ENCODE peak calls at places on chromosomes 3 and 15, in nine cellular contexts. One of them, this sample, is unnamed.
A peak's percentile ranks its signal among the peaks of the same experiment; 100 is the strongest.

GRCh38 chr15:79370716-79371115 is 59.8 kb downstream of the TMED3 start:
- DNase-seq in cardiac fibroblast: peak; percentile 37
- DNase-seq in DND-41: no peak
- DNase-seq in stomach: no peak
- DNase-seq in left ventricle myocardium inferior: no peak
- DNase-seq in HFF-Myc: no peak
- DNase-seq in HepG2: no peak
- DNase-seq in right cardiac atrium: no peak
- DNase-seq in endothelial cell of umbilical vein: no peak
- DNase-seq in this sample: peak; percentile 79

GRCh38 chr3:114480442-114480841 is 186.6 kb downstream of the TIGIT start:
- DNase-seq in cardiac fibroblast: peak; percentile 69
- DNase-seq in DND-41: no peak
- DNase-seq in stomach: no peak
- DNase-seq in left ventricle myocardium inferior: no peak
- DNase-seq in HFF-Myc: no peak
- DNase-seq in HepG2: peak; percentile 40
- DNase-seq in right cardiac atrium: no peak
- DNase-seq in endothelial cell of umbilical vein: no peak
- DNase-seq in this sample: no peak

GRCh38 chr3:55333041-55333440 is 154.1 kb downstream of the WNT5A start:
- DNase-seq in cardiac fibroblast: no peak
- DNase-seq in DND-41: no peak
- DNase-seq in stomach: no peak
- DNase-seq in left ventricle myocardium inferior: no peak
- DNase-seq in HFF-Myc: no peak
- DNase-seq in HepG2: no peak
- DNase-seq in right cardiac atrium: no peak
- DNase-seq in endothelial cell of umbilical vein: no peak
- DNase-seq in this sample: no peak

GRCh38 chr15:40338041-40338657 is 2.6 kb downstream of the CCDC9B start:
- DNase-seq in cardiac fibroblast: peak; percentile 79
- DNase-seq in DND-41: peak; percentile 85
- DNase-seq in stomach: peak; percentile 74
- DNase-seq in left ventricle myocardium inferior: peak; percentile 79
- DNase-seq in HFF-Myc: no peak
- DNase-seq in HepG2: peak; percentile 58
- DNase-seq in right cardiac atrium: peak; percentile 82
- DNase-seq in endothelial cell of umbilical vein: peak; percentile 75
- DNase-seq in this sample: peak; percentile 73

GRCh38 chr15:77181305-77182074 is 110.6 kb upstream of the TSPAN3 start:
- DNase-seq in cardiac fibroblast: no peak
- DNase-seq in DND-41: no peak
- DNase-seq in stomach: no peak
- DNase-seq in left ventricle myocardium inferior: no peak
- DNase-seq in HFF-Myc: no peak
- DNase-seq in HepG2: no peak
- DNase-seq in right cardiac atrium: no peak
- DNase-seq in endothelial cell of umbilical vein: no peak
- DNase-seq in this sample: peak; percentile 68

GRCh38 chr3:168459229-168459784 is 363.6 kb upstream of the GOLIM4 start:
- DNase-seq in cardiac fibroblast: no peak
- DNase-seq in DND-41: no peak
- DNase-seq in stomach: no peak
- DNase-seq in left ventricle myocardium inferior: no peak
- DNase-seq in HFF-Myc: no peak
- DNase-seq in HepG2: no peak
- DNase-seq in right cardiac atrium: no peak
- DNase-seq in endothelial cell of umbilical vein: no peak
- DNase-seq in this sample: no peak

GRCh38 chr15:51736069-51736468 is 1.4 kb downstream of the LYSMD2 start:
- DNase-seq in cardiac fibroblast: peak; percentile 23
- DNase-seq in DND-41: no peak
- DNase-seq in stomach: no peak
- DNase-seq in left ventricle myocardium inferior: no peak
- DNase-seq in HFF-Myc: no peak
- DNase-seq in HepG2: no peak
- DNase-seq in right cardiac atrium: no peak
- DNase-seq in endothelial cell of umbilical vein: no peak
- DNase-seq in this sample: no peak

GRCh38 chr15:99096173-99096893 is 8.5 kb upstream of the SYNM start:
- DNase-seq in cardiac fibroblast: no peak
- DNase-seq in DND-41: no peak
- DNase-seq in stomach: no peak
- DNase-seq in left ventricle myocardium inferior: no peak
- DNase-seq in HFF-Myc: no peak
- DNase-seq in HepG2: no peak
- DNase-seq in right cardiac atrium: no peak
- DNase-seq in endothelial cell of umbilical vein: no peak
- DNase-seq in this sample: no peak

GRCh38 chr15:51706931-51707608 is 25.8 kb downstream of the SCG3 start:
- DNase-seq in cardiac fibroblast: no peak
- DNase-seq in DND-41: no peak
- DNase-seq in stomach: no peak
- DNase-seq in left ventricle myocardium inferior: no peak
- DNase-seq in HFF-Myc: no peak
- DNase-seq in HepG2: no peak
- DNase-seq in right cardiac atrium: no peak
- DNase-seq in endothelial cell of umbilical vein: no peak
- DNase-seq in this sample: no peak

GRCh38 chr3:16064660-16065414 is 109.6 kb upstream of the GALNT15 start:
- DNase-seq in cardiac fibroblast: peak; percentile 97
- DNase-seq in DND-41: peak; percentile 21
- DNase-seq in stomach: no peak
- DNase-seq in left ventricle myocardium inferior: peak; percentile 83
- DNase-seq in HFF-Myc: peak; percentile 84
- DNase-seq in HepG2: peak; percentile 12
- DNase-seq in right cardiac atrium: peak; percentile 90
- DNase-seq in endothelial cell of umbilical vein: peak; percentile 67
- DNase-seq in this sample: peak; percentile 9

GRCh38 chr3:112048911-112049310 is 14.4 kb downstream of the TMPRSS7 start:
- DNase-seq in cardiac fibroblast: no peak
- DNase-seq in DND-41: no peak
- DNase-seq in stomach: peak; percentile 61
- DNase-seq in left ventricle myocardium inferior: no peak
- DNase-seq in HFF-Myc: no peak
- DNase-seq in HepG2: no peak
- DNase-seq in right cardiac atrium: no peak
- DNase-seq in endothelial cell of umbilical vein: no peak
- DNase-seq in this sample: no peak

GRCh38 chr15:68407141-68407885 is 24.6 kb downstream of the ITGA11 start:
- DNase-seq in cardiac fibroblast: peak; percentile 65
- DNase-seq in DND-41: no peak
- DNase-seq in stomach: peak; percentile 24
- DNase-seq in left ventricle myocardium inferior: no peak
- DNase-seq in HFF-Myc: no peak
- DNase-seq in HepG2: no peak
- DNase-seq in right cardiac atrium: no peak
- DNase-seq in endothelial cell of umbilical vein: no peak
- DNase-seq in this sample: no peak

GRCh38 chr3:96960661-96961330 is 146.4 kb downstream of the EPHA6 start:
- DNase-seq in cardiac fibroblast: no peak
- DNase-seq in DND-41: no peak
- DNase-seq in stomach: no peak
- DNase-seq in left ventricle myocardium inferior: no peak
- DNase-seq in HFF-Myc: no peak
- DNase-seq in HepG2: no peak
- DNase-seq in right cardiac atrium: no peak
- DNase-seq in endothelial cell of umbilical vein: no peak
- DNase-seq in this sample: no peak
- H3K4me3 ChIP-seq in cardiac fibroblast: no peak overlapping the region
- H3K4me3 ChIP-seq in DND-41: no peak overlapping the region
- H3K4me3 ChIP-seq in stomach: no peak overlapping the region
- H3K4me3 ChIP-seq in left ventricle myocardium inferior: no peak overlapping the region
- H3K4me3 ChIP-seq in HFF-Myc: no peak overlapping the region
- H3K4me3 ChIP-seq in HepG2: no peak overlapping the region
- H3K4me3 ChIP-seq in right cardiac atrium: no peak overlapping the region
- H3K4me3 ChIP-seq in endothelial cell of umbilical vein: no peak overlapping the region
- H3K4me3 ChIP-seq in this sample: no peak overlapping the region

GRCh38 chr3:115630850-115631249 is 7.5 kb downstream of the GAP43 start:
- DNase-seq in cardiac fibroblast: no peak
- DNase-seq in DND-41: no peak
- DNase-seq in stomach: no peak
- DNase-seq in left ventricle myocardium inferior: no peak
- DNase-seq in HFF-Myc: no peak
- DNase-seq in HepG2: no peak
- DNase-seq in right cardiac atrium: no peak
- DNase-seq in endothelial cell of umbilical vein: no peak
- DNase-seq in this sample: no peak

GRCh38 chr3:115627180-115628074 is 4.1 kb downstream of the GAP43 start:
- DNase-seq in cardiac fibroblast: no peak
- DNase-seq in DND-41: no peak
- DNase-seq in stomach: no peak
- DNase-seq in left ventricle myocardium inferior: no peak
- DNase-seq in HFF-Myc: no peak
- DNase-seq in HepG2: no peak
- DNase-seq in right cardiac atrium: no peak
- DNase-seq in endothelial cell of umbilical vein: no peak
- DNase-seq in this sample: no peak

GRCh38 chr3:115626711-115627110 is 3.4 kb downstream of the GAP43 start:
- DNase-seq in cardiac fibroblast: no peak
- DNase-seq in DND-41: no peak
- DNase-seq in stomach: no peak
- DNase-seq in left ventricle myocardium inferior: no peak
- DNase-seq in HFF-Myc: no peak
- DNase-seq in HepG2: no peak
- DNase-seq in right cardiac atrium: no peak
- DNase-seq in endothelial cell of umbilical vein: no peak
- DNase-seq in this sample: no peak

GRCh38 chr3:115626006-115626409 is 2.7 kb downstream of the GAP43 start:
- DNase-seq in cardiac fibroblast: no peak
- DNase-seq in DND-41: no peak
- DNase-seq in stomach: no peak
- DNase-seq in left ventricle myocardium inferior: no peak
- DNase-seq in HFF-Myc: no peak
- DNase-seq in HepG2: no peak
- DNase-seq in right cardiac atrium: no peak
- DNase-seq in endothelial cell of umbilical vein: no peak
- DNase-seq in this sample: no peak

DNA sequence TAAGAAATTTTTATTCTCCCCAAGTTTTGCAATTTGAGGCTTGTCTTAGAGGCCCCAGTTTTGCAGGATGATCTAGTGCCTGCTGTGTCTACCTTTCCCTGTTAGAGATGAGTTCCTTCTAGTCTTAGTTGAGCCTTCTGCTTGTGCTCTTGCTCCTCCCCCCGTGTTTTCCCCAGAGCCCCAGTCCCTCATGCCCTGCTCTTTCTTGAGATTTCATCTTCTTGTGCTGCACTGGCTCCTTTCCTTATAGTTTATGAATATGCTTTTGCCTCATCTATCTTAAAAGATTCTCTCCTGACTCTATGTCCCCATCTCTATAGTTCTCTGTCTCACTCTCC is 4.7 kb downstream of the GAP43 start:
- DNase-seq in cardiac fibroblast: no peak
- DNase-seq in DND-41: no peak
- DNase-seq in stomach: no peak
- DNase-seq in left ventricle myocardium inferior: no peak
- DNase-seq in HFF-Myc: no peak
- DNase-seq in HepG2: no peak
- DNase-seq in right cardiac atrium: no peak
- DNase-seq in endothelial cell of umbilical vein: no peak
- DNase-seq in this sample: no peak
- H3K4me3 ChIP-seq in cardiac fibroblast: no peak overlapping the region
- H3K4me3 ChIP-seq in DND-41: no peak overlapping the region
- H3K4me3 ChIP-seq in stomach: no peak overlapping the region
- H3K4me3 ChIP-seq in left ventricle myocardium inferior: no peak overlapping the region
- H3K4me3 ChIP-seq in HFF-Myc: no peak overlapping the region
- H3K4me3 ChIP-seq in HepG2: no peak overlapping the region
- H3K4me3 ChIP-seq in right cardiac atrium: no peak overlapping the region
- H3K4me3 ChIP-seq in endothelial cell of umbilical vein: no peak overlapping the region
- H3K4me3 ChIP-seq in this sample: no peak overlapping the region

GRCh38 chr3:182294256-182294655 is 499.0 kb upstream of the ATP11B start:
- DNase-seq in cardiac fibroblast: no peak
- DNase-seq in DND-41: no peak
- DNase-seq in stomach: no peak
- DNase-seq in left ventricle myocardium inferior: no peak
- DNase-seq in HFF-Myc: no peak
- DNase-seq in HepG2: no peak
- DNase-seq in right cardiac atrium: no peak
- DNase-seq in endothelial cell of umbilical vein: no peak
- DNase-seq in this sample: no peak
- H3K4me3 ChIP-seq in cardiac fibroblast: no peak overlapping the region
- H3K4me3 ChIP-seq in DND-41: no peak overlapping the region
- H3K4me3 ChIP-seq in stomach: no peak overlapping the region
- H3K4me3 ChIP-seq in left ventricle myocardium inferior: no peak overlapping the region
- H3K4me3 ChIP-seq in HFF-Myc: no peak overlapping the region
- H3K4me3 ChIP-seq in HepG2: no peak overlapping the region
- H3K4me3 ChIP-seq in right cardiac atrium: no peak overlapping the region
- H3K4me3 ChIP-seq in endothelial cell of umbilical vein: no peak overlapping the region
- H3K4me3 ChIP-seq in this sample: no peak overlapping the region

GRCh38 chr3:185215873-185216586 is 37.8 kb downstream of the EHHADH start:
- DNase-seq in cardiac fibroblast: peak; percentile 39
- DNase-seq in DND-41: no peak
- DNase-seq in stomach: no peak
- DNase-seq in left ventricle myocardium inferior: no peak
- DNase-seq in HFF-Myc: no peak
- DNase-seq in HepG2: peak; percentile 14
- DNase-seq in right cardiac atrium: no peak
- DNase-seq in endothelial cell of umbilical vein: peak; percentile 55
- DNase-seq in this sample: no peak
- H3K4me3 ChIP-seq in cardiac fibroblast: peak overlapping the region; percentile 22
- H3K4me3 ChIP-seq in DND-41: no peak overlapping the region
- H3K4me3 ChIP-seq in stomach: peak overlapping the region; percentile 11
- H3K4me3 ChIP-seq in left ventricle myocardium inferior: peak overlapping the region; percentile 51
- H3K4me3 ChIP-seq in HFF-Myc: no peak overlapping the region
- H3K4me3 ChIP-seq in HepG2: no peak overlapping the region
- H3K4me3 ChIP-seq in right cardiac atrium: peak overlapping the region; percentile 49
- H3K4me3 ChIP-seq in endothelial cell of umbilical vein: no peak overlapping the region
- H3K4me3 ChIP-seq in this sample: no peak overlapping the region

GRCh38 chr3:39808467-39809180 is 785 bp upstream of the MYRIP start:
- DNase-seq in cardiac fibroblast: peak; percentile 20
- DNase-seq in DND-41: no peak
- DNase-seq in stomach: peak; percentile 40
- DNase-seq in left ventricle myocardium inferior: no peak
- DNase-seq in HFF-Myc: no peak
- DNase-seq in HepG2: peak; percentile 5
- DNase-seq in right cardiac atrium: peak; percentile 25
- DNase-seq in endothelial cell of umbilical vein: peak; percentile 64
- DNase-seq in this sample: no peak
- H3K4me3 ChIP-seq in cardiac fibroblast: no peak overlapping the region
- H3K4me3 ChIP-seq in DND-41: no peak overlapping the region
- H3K4me3 ChIP-seq in stomach: peak overlapping the region; percentile 57
- H3K4me3 ChIP-seq in left ventricle myocardium inferior: peak overlapping the region; percentile 75
- H3K4me3 ChIP-seq in HFF-Myc: no peak overlapping the region
- H3K4me3 ChIP-seq in HepG2: peak overlapping the region; percentile 65
- H3K4me3 ChIP-seq in right cardiac atrium: peak overlapping the region; percentile 62
- H3K4me3 ChIP-seq in endothelial cell of umbilical vein: peak overlapping the region; percentile 45
- H3K4me3 ChIP-seq in this sample: peak overlapping the region; percentile 30

GRCh38 chr3:178385280-178385952 is 150.8 kb upstream of the KCNMB2 start:
- DNase-seq in cardiac fibroblast: peak; percentile 65
- DNase-seq in DND-41: peak; percentile 8
- DNase-seq in stomach: no peak
- DNase-seq in left ventricle myocardium inferior: no peak
- DNase-seq in HFF-Myc: no peak
- DNase-seq in HepG2: peak; percentile 1
- DNase-seq in right cardiac atrium: no peak
- DNase-seq in endothelial cell of umbilical vein: peak; percentile 71
- DNase-seq in this sample: peak; percentile 2
- H3K4me3 ChIP-seq in cardiac fibroblast: no peak overlapping the region
- H3K4me3 ChIP-seq in DND-41: no peak overlapping the region
- H3K4me3 ChIP-seq in stomach: no peak overlapping the region
- H3K4me3 ChIP-seq in left ventricle myocardium inferior: peak overlapping the region; percentile 9
- H3K4me3 ChIP-seq in HFF-Myc: no peak overlapping the region
- H3K4me3 ChIP-seq in HepG2: no peak overlapping the region
- H3K4me3 ChIP-seq in right cardiac atrium: no peak overlapping the region
- H3K4me3 ChIP-seq in endothelial cell of umbilical vein: no peak overlapping the region
- H3K4me3 ChIP-seq in this sample: no peak overlapping the region

GRCh38 chr15:26842391-26842790 is 24.5 kb upstream of the GABRA5 start:
- DNase-seq in cardiac fibroblast: no peak
- DNase-seq in DND-41: no peak
- DNase-seq in stomach: no peak
- DNase-seq in left ventricle myocardium inferior: no peak
- DNase-seq in HFF-Myc: no peak
- DNase-seq in HepG2: no peak
- DNase-seq in right cardiac atrium: no peak
- DNase-seq in endothelial cell of umbilical vein: no peak
- DNase-seq in this sample: no peak
- H3K4me3 ChIP-seq in cardiac fibroblast: no peak overlapping the region
- H3K4me3 ChIP-seq in DND-41: no peak overlapping the region
- H3K4me3 ChIP-seq in stomach: no peak overlapping the region
- H3K4me3 ChIP-seq in left ventricle myocardium inferior: no peak overlapping the region
- H3K4me3 ChIP-seq in HFF-Myc: no peak overlapping the region
- H3K4me3 ChIP-seq in HepG2: no peak overlapping the region
- H3K4me3 ChIP-seq in right cardiac atrium: no peak overlapping the region
- H3K4me3 ChIP-seq in endothelial cell of umbilical vein: no peak overlapping the region
- H3K4me3 ChIP-seq in this sample: no peak overlapping the region

This sample was measured in Jurkat, Clone E6-1.